ENCODE peak calls at places on chromosomes 1 and 21, in ten cellular contexts. I, R, V, S, X, F, G, A, H and B are unnamed samples. For H3K4me1, the result is how much of the 10 kb centered on the place peaks cover.

GRCh38 chr1:230825061-230825803 is 43.1 kb downstream of the C1orf198 start:
- DNase-seq in I (no peak), R (peak), V (no peak), S (no peak), X (no peak), F (no peak), G (no peak), A (no peak), H (no peak), B (peak)

GRCh38 chr1:13588946-13589345 is 5.3 kb downstream of the PDPN start:
- DNase-seq in I (no peak), R (no peak), V (no peak), S (no peak), X (no peak), F (no peak), G (no peak), A (no peak), H (no peak), B (no peak)

GRCh38 chr1:176604461-176604860 is 141.5 kb downstream of the PAPPA2 start:
- DNase-seq in I (no peak), R (no peak), V (no peak), S (no peak), X (no peak), F (no peak), G (no peak), A (no peak), H (no peak), B (no peak)

GRCh38 chr1:228872080-228872479 is 136.8 kb downstream of the RHOU start:
- DNase-seq in I (no peak), R (no peak), V (no peak), S (no peak), X (no peak), F (peak), G (no peak), A (no peak), H (no peak), B (no peak)

GRCh38 chr1:153790282-153790995 is 15.2 kb downstream of the SLC27A3 start:
- DNase-seq in I (peak), R (peak), V (no peak), S (no peak), X (peak), F (peak), G (no peak), A (no peak), H (peak), B (peak)

GRCh38 chr21:46605759-46606426 is 1.0 kb upstream of the S100B start:
- DNase-seq in I (peak), R (peak), V (no peak), S (no peak), X (peak), F (no peak), G (peak), A (no peak), H (peak), B (no peak)

GRCh38 chr1:54952950-54953718 is 27.3 kb upstream of the TMEM61 start:
- DNase-seq in I (no peak), R (no peak), V (no peak), S (no peak), X (no peak), F (no peak), G (no peak), A (no peak), H (no peak), B (no peak)

GRCh38 chr1:158112994-158113758 is 67.5 kb upstream of the CD1D start:
- DNase-seq in I (no peak), R (no peak), V (no peak), S (no peak), X (no peak), F (peak), G (peak), A (no peak), H (no peak), B (no peak)

GRCh38 chr1:232551281-232551835 is 78.6 kb downstream of the SIPA1L2 start:
- DNase-seq in I (no peak), R (no peak), V (no peak), S (no peak), X (no peak), F (no peak), G (no peak), A (no peak), H (no peak), B (no peak)

GRCh38 chr1:23020731-23021130 is 1.5 kb downstream of the KDM1A start:
- DNase-seq in I (no peak), R (no peak), V (no peak), S (no peak), X (no peak), F (no peak), G (no peak), A (no peak), H (no peak), B (no peak)
- H3K4me3 ChIP-seq in I (no peak), R (peak), V (peak), S (peak), X (peak), F (peak), G (no peak), A (peak), H (peak), B (no peak)

DNA sequence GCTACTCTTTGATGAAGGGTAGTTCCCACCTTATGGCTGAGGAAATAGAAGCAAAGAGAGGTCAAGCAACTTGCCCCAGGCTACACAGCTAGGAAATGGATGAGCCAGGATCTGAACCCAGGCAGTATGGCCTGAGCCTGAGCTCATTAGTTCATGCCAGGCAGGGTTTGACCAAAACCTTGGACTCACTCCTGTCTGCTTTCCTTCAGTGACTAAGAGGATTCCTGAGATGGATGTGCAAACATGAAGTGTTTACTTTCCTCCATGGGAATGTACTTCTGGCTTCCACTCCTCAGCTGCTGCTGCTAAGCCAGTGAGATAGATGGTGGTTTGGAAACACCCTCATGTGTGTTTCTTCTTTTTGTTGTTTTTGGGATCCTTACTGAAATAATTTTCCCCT is 35.1 kb upstream of the ERRFI1 start:
- DNase-seq in I (peak), R (peak), V (no peak), S (no peak), X (peak), F (peak), G (no peak), A (no peak), H (no peak), B (no peak)
- H3K4me1 ChIP-seq in I (under half), R (under half), V (under half), S (under half), X (half or more), F (under half), G (under half), A (under half), H (under half), B (under half)

DNA sequence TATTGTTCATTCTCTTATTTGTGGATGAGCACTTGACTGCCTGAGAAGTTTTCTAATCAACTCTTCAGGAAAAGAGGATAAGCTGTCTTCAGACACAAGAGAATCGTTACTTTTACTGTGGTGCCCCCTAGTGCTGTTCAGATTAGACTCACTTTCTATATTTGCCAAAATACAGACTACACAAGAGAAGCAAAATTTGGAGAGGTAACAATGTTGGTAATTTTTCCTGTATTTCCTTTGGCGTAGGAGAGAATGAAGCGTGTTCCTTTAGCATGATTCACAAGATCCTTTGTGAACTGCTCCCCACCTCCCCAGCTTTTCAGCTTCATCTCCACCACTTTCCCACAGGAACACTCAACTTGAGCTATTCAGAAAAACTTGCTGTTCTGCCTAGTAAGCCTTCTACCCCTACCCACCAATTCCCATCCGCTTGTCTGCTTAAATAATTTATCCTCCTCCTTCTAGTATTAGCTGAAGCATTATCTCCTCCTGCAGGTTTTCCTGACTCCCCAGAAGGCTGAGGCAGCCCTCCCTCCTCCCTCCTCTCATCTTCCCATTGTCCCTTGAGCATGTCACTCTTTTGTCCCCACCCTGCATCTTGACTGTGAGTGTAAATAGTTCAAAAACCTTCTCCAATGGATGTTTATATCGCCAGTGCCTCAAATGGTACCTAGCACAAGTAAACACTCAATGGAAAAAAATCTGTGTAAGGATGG is 4.5 kb downstream of the TNFSF4 start:
- DNase-seq in I (no peak), R (no peak), V (no peak), S (no peak), X (no peak), F (peak), G (no peak), A (no peak), H (no peak), B (no peak)
- H3K27ac ChIP-seq in I (no peak), R (no peak), V (no peak), S (no peak), X (no peak), F (no peak), G (no peak), A (no peak), H (no peak), B (no peak)

GRCh38 chr1:70947864-70948263 is 99.8 kb downstream of the PTGER3 start:
- DNase-seq in I (no peak), R (no peak), V (no peak), S (no peak), X (no peak), F (no peak), G (no peak), A (no peak), H (no peak), B (no peak)
- H3K4me3 ChIP-seq in I (no peak), R (no peak), V (no peak), S (no peak), X (no peak), F (no peak), G (no peak), A (no peak), H (no peak), B (no peak)

GRCh38 chr1:40873863-40874472 is 11.8 kb upstream of the CITED4 start:
- DNase-seq in I (no peak), R (no peak), V (no peak), S (no peak), X (no peak), F (no peak), G (no peak), A (no peak), H (no peak), B (no peak)
- H3K4me1 ChIP-seq in I (under half), R (under half), V (under half), S (under half), X (under half), F (under half), G (under half), A (under half), H (under half), B (under half)